ENCODE peak calls at places on chromosome 20, in four cellular contexts. O, P, L and V are unnamed samples.

GRCh38 chr20:64155258-64156135 is 8.8 kb upstream of the MYT1 start:
- DNase-seq in O (no peak), P (no peak), L (no peak), V (no peak)

GRCh38 chr20:8657664-8658063 is 411.2 kb upstream of the PLCB4 start:
- DNase-seq in O (no peak), P (no peak), L (no peak), V (no peak)

GRCh38 chr20:63320616-63321147 is 27.7 kb downstream of the COL20A1 start:
- DNase-seq in O (no peak), P (peak), L (no peak), V (no peak)

GRCh38 chr20:31849306-31849930 is 4.0 kb upstream of the FOXS1 start:
- DNase-seq in O (no peak), P (no peak), L (no peak), V (no peak)

GRCh38 chr20:41121399-41121798 is 15.9 kb upstream of the PLCG1 start:
- DNase-seq in O (no peak), P (no peak), L (no peak), V (no peak)

GRCh38 chr20:60001027-60001567 is 42.9 kb downstream of the CDH26 start:
- DNase-seq in O (no peak), P (no peak), L (no peak), V (no peak)

GRCh38 chr20:11112837-11113236 is 439.0 kb upstream of the JAG1 start:
- DNase-seq in O (no peak), P (no peak), L (no peak), V (peak)

GRCh38 chr20:62832212-62832922 is 15.5 kb downstream of the COL9A3 start:
- DNase-seq in O (peak), P (peak), L (no peak), V (no peak)

GRCh38 chr20:15703171-15703911 is 869.9 kb downstream of the KIF16B start:
- DNase-seq in O (no peak), P (no peak), L (no peak), V (peak)

GRCh38 chr20:12434672-12435071 is 517.0 kb downstream of the BTBD3 start:
- DNase-seq in O (no peak), P (no peak), L (no peak), V (no peak)

GRCh38 chr20:34683667-34684066 is 6.8 kb upstream of the PIGU start:
- DNase-seq in O (no peak), P (no peak), L (no peak), V (no peak)

GRCh38 chr20:34008477-34008876 is 14.8 kb downstream of the RALY start:
- DNase-seq in O (no peak), P (no peak), L (no peak), V (no peak)

GRCh38 chr20:9119776-9120175 is 50.9 kb downstream of the PLCB4 start:
- DNase-seq in O (no peak), P (peak), L (no peak), V (peak)

GRCh38 chr20:17735206-17735804 is 35.5 kb downstream of the BANF2 start:
- DNase-seq in O (no peak), P (no peak), L (no peak), V (peak)

GRCh38 chr20:34639755-34640222 is 37.1 kb downstream of the PIGU start:
- DNase-seq in O (no peak), P (no peak), L (no peak), V (no peak)

GRCh38 chr20:52240802-52241201 is 49.2 kb upstream of the ZFP64 start:
- DNase-seq in O (no peak), P (no peak), L (no peak), V (no peak)

GRCh38 chr20:22925613-22925983 is 109.5 kb upstream of the SSTR4 start:
- DNase-seq in O (no peak), P (no peak), L (no peak), V (peak)

GRCh38 chr20:39935921-39936320 is 753.1 kb downstream of the MAFB start:
- DNase-seq in O (no peak), P (no peak), L (no peak), V (no peak)

GRCh38 chr20:50041238-50041915 is 58.6 kb downstream of the SNAI1 start:
- DNase-seq in O (no peak), P (no peak), L (no peak), V (no peak)

GRCh38 chr20:19991826-19992225 is 25.3 kb upstream of the NAA20 start:
- DNase-seq in O (no peak), P (no peak), L (no peak), V (peak)

GRCh38 chr20:14478126-14478525 is 140.7 kb upstream of the FLRT3 start:
- DNase-seq in O (no peak), P (no peak), L (no peak), V (no peak)

GRCh38 chr20:49937023-49937929 is 1.1 kb downstream of the RNF114 start:
- DNase-seq in O (peak), P (no peak), L (no peak), V (peak)

GRCh38 chr20:61803903-61804804 is 261.5 kb downstream of the TAF4 start:
- DNase-seq in O (no peak), P (peak), L (no peak), V (no peak)

GRCh38 chr20:7650481-7650880 is 289.8 kb downstream of the HAO1 start:
- DNase-seq in O (no peak), P (no peak), L (no peak), V (no peak)

GRCh38 chr20:25540273-25540672 is 45.1 kb downstream of the NINL start:
- DNase-seq in O (peak), P (no peak), L (no peak), V (peak)

GRCh38 chr20:35297153-35297552 is 4.9 kb upstream of the FAM83C start:
- DNase-seq in O (no peak), P (no peak), L (no peak), V (peak)

GRCh38 chr20:17617868-17618672 is 48.2 kb downstream of the DSTN start:
- DNase-seq in O (no peak), P (no peak), L (no peak), V (no peak)

GRCh38 chr20:34364013-34364382 is 925 bp downstream of the ITCH start:
- DNase-seq in O (peak), P (no peak), L (no peak), V (peak)

GRCh38 chr20:38304845-38305447 is 990 bp downstream of the BPI start:
- DNase-seq in O (peak), P (peak), L (peak), V (peak)

GRCh38 chr20:17848649-17849048 is 119.9 kb downstream of the SNX5 start:
- DNase-seq in O (no peak), P (no peak), L (no peak), V (no peak)

GRCh38 chr20:62168061-62168460 is 14.8 kb upstream of the MTG2 start:
- DNase-seq in O (no peak), P (no peak), L (no peak), V (no peak)

GRCh38 chr20:24350923-24351368 is 118.5 kb upstream of the SYNDIG1 start:
- DNase-seq in O (no peak), P (no peak), L (no peak), V (peak)

GRCh38 chr20:38873050-38873581 is 53.1 kb upstream of the FAM83D start:
- DNase-seq in O (no peak), P (no peak), L (no peak), V (no peak)

GRCh38 chr20:62159835-62160234 is 16.3 kb downstream of the SS18L1 start:
- DNase-seq in O (peak), P (no peak), L (no peak), V (peak)

GRCh38 chr20:48661575-48662473 is 166.0 kb downstream of the PREX1 start:
- DNase-seq in O (no peak), P (no peak), L (no peak), V (no peak)

GRCh38 chr20:15799871-15800270 is 773.4 kb downstream of the KIF16B start:
- DNase-seq in O (no peak), P (no peak), L (no peak), V (peak)